ENCODE peak calls at places on chromosomes 4 and X, in ten cellular contexts. B is GM13976, J is thoracic aorta, D is fibroblast of pulmonary artery, V is B cell, P is fibroblast of the aortic adventitia, Z is mesothelial cell of epicardium, O is AG09309, W is epithelial cell of esophagus, G is spleen. K is an unnamed sample.

GRCh38 chrX:30938295-30938694 is 49.2 kb upstream of the TAB3 start:
- DNase-seq in B (no peak), J (no peak), D (no peak), V (no peak), P (no peak), Z (no peak), O (no peak), W (no peak), G (no peak), K (no peak)

GRCh38 chrX:31057691-31058090 is 14.2 kb downstream of the FTHL17 start:
- DNase-seq in B (no peak), J (no peak), D (no peak), V (no peak), P (no peak), Z (no peak), O (no peak), W (no peak), G (no peak), K (no peak)

GRCh38 chr4:161546902-161547301 is 616.9 kb downstream of the FSTL5 start:
- DNase-seq in B (no peak), J (no peak), D (no peak), V (no peak), P (no peak), Z (no peak), O (no peak), W (peak; percentile 43), G (no peak), K (no peak)

GRCh38 chr4:39908284-39908683 is 69.4 kb downstream of the PDS5A start:
- DNase-seq in B (no peak), J (no peak), D (peak; percentile 5), V (no peak), P (peak; percentile 36), Z (no peak), O (no peak), W (no peak), G (no peak), K (no peak)

GRCh38 chrX:121886557-121886956 is 839.1 kb downstream of the GLUD2 start:
- DNase-seq in B (no peak), J (no peak), D (no peak), V (no peak), P (no peak), Z (no peak), O (no peak), W (peak; percentile 38), G (no peak), K (no peak)

GRCh38 chr4:26992657-26993361 is 132.2 kb downstream of the STIM2 start:
- DNase-seq in B (peak; percentile 47), J (no peak), D (peak; percentile 92), V (peak; percentile 39), P (peak; percentile 94), Z (no peak), O (peak; percentile 16), W (no peak), G (no peak), K (peak; percentile 60)

GRCh38 chrX:49269768-49270248 is at the start of gene PPP1R3F:
- DNase-seq in B (peak; percentile 50), J (no peak), D (no peak), V (no peak), P (no peak), Z (no peak), O (no peak), W (no peak), G (no peak), K (peak; percentile 39)

GRCh38 chrX:79270401-79270800 is 96.7 kb downstream of the ITM2A start:
- DNase-seq in B (peak; percentile 21), J (no peak), D (peak; percentile 8), V (peak; percentile 42), P (no peak), Z (no peak), O (no peak), W (no peak), G (peak; percentile 89), K (peak; percentile 23)

GRCh38 chr4:30716671-30717207 is 3.4 kb upstream of the PCDH7 start:
- DNase-seq in B (no peak), J (no peak), D (peak; percentile 39), V (no peak), P (peak; percentile 38), Z (no peak), O (no peak), W (peak; percentile 33), G (no peak), K (peak; percentile 16)

GRCh38 chrX:70452143-70452733 is 7.6 kb downstream of the DLG3 start:
- DNase-seq in B (peak; percentile 72), J (no peak), D (peak; percentile 44), V (peak; percentile 78), P (peak; percentile 49), Z (peak; percentile 65), O (no peak), W (peak; percentile 45), G (peak; percentile 84), K (peak; percentile 67)

GRCh38 chrX:107561468-107562215 is 66.7 kb upstream of the PRPS1 start:
- DNase-seq in B (no peak), J (no peak), D (no peak), V (no peak), P (no peak), Z (no peak), O (no peak), W (no peak), G (no peak), K (no peak)

GRCh38 chr4:795726-796119 is 30.2 kb downstream of the CPLX1 start:
- DNase-seq in B (no peak), J (no peak), D (no peak), V (no peak), P (no peak), Z (no peak), O (no peak), W (no peak), G (no peak), K (no peak)

GRCh38 chr4:87033902-87034301 is 99.1 kb downstream of the AFF1 start:
- DNase-seq in B (no peak), J (no peak), D (no peak), V (no peak), P (no peak), Z (no peak), O (no peak), W (no peak), G (no peak), K (no peak)

GRCh38 chr4:76570141-76570989 is 135.3 kb downstream of the SHROOM3 start:
- DNase-seq in B (no peak), J (no peak), D (no peak), V (no peak), P (peak; percentile 52), Z (no peak), O (no peak), W (peak; percentile 77), G (no peak), K (no peak)

GRCh38 chr4:143700420-143701352 is at the start of gene FREM3:
- DNase-seq in B (no peak), J (no peak), D (peak; percentile 3), V (no peak), P (no peak), Z (peak; percentile 53), O (no peak), W (peak; percentile 10), G (peak; percentile 76), K (peak; percentile 21)

GRCh38 chrX:7318246-7318645 is 170.3 kb upstream of the PUDP start:
- DNase-seq in B (no peak), J (no peak), D (no peak), V (no peak), P (no peak), Z (no peak), O (no peak), W (no peak), G (no peak), K (no peak)

GRCh38 chrX:105653891-105654290 is 168.4 kb upstream of the NRK start:
- DNase-seq in B (no peak), J (no peak), D (peak; percentile 13), V (no peak), P (no peak), Z (no peak), O (no peak), W (no peak), G (no peak), K (no peak)

GRCh38 chr4:6281436-6282144 is 11.9 kb downstream of the WFS1 start:
- DNase-seq in B (no peak), J (no peak), D (no peak), V (no peak), P (no peak), Z (no peak), O (no peak), W (no peak), G (no peak), K (no peak)

GRCh38 chr4:79917246-79917645 is 155.8 kb downstream of the ANTXR2 start:
- DNase-seq in B (no peak), J (no peak), D (peak; percentile 75), V (peak; percentile 15), P (peak; percentile 62), Z (no peak), O (peak; percentile 23), W (peak; percentile 65), G (no peak), K (peak; percentile 20)
- TF ChIP-seq CTCF in B (peak; percentile 47), J (no peak), D (peak; percentile 86), V (peak; percentile 71), P (peak; percentile 59), Z (no peak), O (peak; percentile 76), W (peak; percentile 87), G (peak; percentile 63), K (peak; percentile 50)

GRCh38 chr4:133150643-133151300 is 1.7 kb downstream of the PCDH10 start:
- DNase-seq in B (peak; percentile 12), J (no peak), D (peak; percentile 39), V (peak; percentile 6), P (no peak), Z (peak; percentile 48), O (no peak), W (peak; percentile 23), G (no peak), K (peak; percentile 20)
- TF ChIP-seq CTCF in B (no peak), J (no peak), D (no peak), V (no peak), P (no peak), Z (no peak), O (no peak), W (no peak), G (no peak), K (no peak)

DNA sequence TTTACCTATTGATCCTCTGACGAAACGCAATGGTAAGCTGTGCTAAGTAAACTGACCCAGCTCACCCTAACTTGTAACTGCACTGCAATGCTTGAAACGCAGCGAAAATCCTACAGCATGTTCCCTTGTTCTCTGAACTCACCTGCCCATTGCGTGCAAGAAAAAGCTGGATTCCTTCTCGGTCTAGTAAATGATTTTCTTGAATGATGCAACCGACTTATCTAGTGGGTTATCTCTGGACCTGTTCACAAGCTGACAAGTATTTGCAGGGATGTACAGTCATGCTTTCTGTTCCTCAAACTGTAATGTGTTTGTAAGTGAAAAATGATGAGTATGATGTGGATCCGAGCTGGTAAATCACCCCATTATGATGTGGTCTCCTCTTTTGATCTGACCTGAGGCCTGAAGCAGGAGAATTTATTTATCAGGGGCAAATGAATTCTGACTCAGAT is 140.1 kb downstream of the BTC start:
- DNase-seq in B (no peak), J (no peak), D (no peak), V (no peak), P (no peak), Z (no peak), O (no peak), W (peak; percentile 22), G (no peak), K (no peak)
- TF ChIP-seq CTCF in B (no peak), J (no peak), D (no peak), V (no peak), P (no peak), Z (no peak), O (no peak), W (no peak), G (no peak), K (no peak)

DNA sequence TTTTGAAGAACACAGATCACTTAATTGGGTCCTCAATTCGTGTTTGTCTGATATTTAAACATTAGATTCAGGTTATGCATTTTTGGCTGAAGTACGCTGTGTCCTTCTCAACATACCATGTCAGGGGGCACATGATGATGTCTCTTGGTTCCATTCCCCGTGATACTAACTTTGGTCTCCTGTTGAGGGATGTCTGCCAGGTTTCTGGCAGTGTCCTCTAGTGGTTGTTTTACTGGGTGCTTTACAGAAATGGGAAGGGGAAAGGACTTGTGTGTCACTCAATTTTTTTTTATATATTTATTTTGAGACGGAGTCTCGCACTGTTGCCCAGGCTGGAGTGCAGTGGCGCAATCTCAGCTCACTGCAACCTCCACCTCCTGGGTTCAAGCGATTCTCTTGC is 58.2 kb downstream of the WWC2 start:
- DNase-seq in B (no peak), J (no peak), D (no peak), V (no peak), P (no peak), Z (no peak), O (no peak), W (no peak), G (no peak), K (no peak)
- TF ChIP-seq CTCF in B (no peak), J (no peak), D (peak; percentile 9), V (no peak), P (no peak), Z (no peak), O (no peak), W (no peak), G (no peak), K (no peak)

K was measured in GM10248.